ENCODE peak calls at places on chromosomes 13 and 19, in five cellular contexts. H, X, I, N and Z are unnamed samples.

GRCh38 chr19:13781547-13781946 is 7.3 kb downstream of the C19orf53 start:
- DNase-seq in N (no peak), H (peak; percentile 71), I (peak; percentile 90), X (peak; percentile 96), Z (peak; percentile 79)

GRCh38 chr19:40776966-40777794 is 867 bp upstream of the RAB4B start:
- DNase-seq in H (peak; percentile 84), N (peak; percentile 80), X (peak; percentile 97), I (peak; percentile 94), Z (peak; percentile 88)

GRCh38 chr19:3575949-3576673 is 3.4 kb downstream of the HMG20B start:
- DNase-seq in N (no peak), X (no peak), H (no peak), I (no peak), Z (no peak)

GRCh38 chr13:111857336-111857735 is 209.6 kb upstream of the SOX1 start:
- DNase-seq in I (no peak), H (no peak), N (no peak), X (no peak), Z (no peak)

GRCh38 chr13:112792511-112792910 is 102.7 kb downstream of the ATP11A start:
- DNase-seq in I (no peak), X (peak; percentile 25), N (no peak), H (no peak), Z (no peak)

GRCh38 chr13:113186061-113186900 is 22.2 kb downstream of the PCID2 start:
- DNase-seq in H (no peak), I (no peak), X (no peak), N (no peak), Z (no peak)

GRCh38 chr13:97348569-97349100 is 85.3 kb upstream of the RAP2A start:
- DNase-seq in N (no peak), I (no peak), H (no peak), X (no peak), Z (no peak)

GRCh38 chr19:18150776-18151624 is 2.0 kb upstream of the PIK3R2 start:
- DNase-seq in H (no peak), X (no peak), I (no peak), N (no peak), Z (no peak)

GRCh38 chr19:17097593-17098126 is 22.1 kb downstream of the MYO9B start:
- DNase-seq in X (no peak), I (peak; percentile 58), N (no peak), H (no peak), Z (no peak)

GRCh38 chr19:34430738-34431625 is 2.8 kb downstream of the UBA2 start:
- DNase-seq in H (no peak), N (no peak), I (peak; percentile 70), X (no peak), Z (peak; percentile 77)

GRCh38 chr13:88764103-88764502 is 1092.9 kb downstream of the SLITRK5 start:
- DNase-seq in H (no peak), X (no peak), I (no peak), N (no peak), Z (no peak)

GRCh38 chr19:1266818-1267440 is 2.2 kb upstream of the CIRBP start:
- DNase-seq in I (peak; percentile 58), N (no peak), H (peak; percentile 87), X (peak; percentile 83), Z (no peak)

GRCh38 chr13:37187611-37188010 is 82.1 kb upstream of the CSNK1A1L start:
- DNase-seq in N (no peak), X (no peak), I (peak; percentile 26), H (no peak), Z (no peak)

GRCh38 chr19:55340144-55340783 is 588 bp downstream of the KMT5C start:
- DNase-seq in H (no peak), I (no peak), X (no peak), N (no peak), Z (no peak)

GRCh38 chr13:37446503-37446902 is 152.1 kb downstream of the POSTN start:
- DNase-seq in N (peak; percentile 70), H (no peak), X (peak; percentile 72), I (peak; percentile 90), Z (no peak)

GRCh38 chr13:59358014-59358413 is 805.7 kb downstream of the DIAPH3 start:
- DNase-seq in H (no peak), I (no peak), X (no peak), N (no peak), Z (no peak)

GRCh38 chr13:34627499-34627898 is 314.6 kb upstream of the NBEA start:
- DNase-seq in N (no peak), H (no peak), X (no peak), I (no peak), Z (no peak)

GRCh38 chr13:21813110-21813509 is 142.2 kb downstream of the FGF9 start:
- DNase-seq in H (no peak), I (no peak), N (no peak), X (no peak), Z (no peak)

GRCh38 chr19:3162418-3163229 is 15.9 kb upstream of the S1PR4 start:
- DNase-seq in H (no peak), X (no peak), I (peak; percentile 38), N (no peak), Z (no peak)

GRCh38 chr19:16518483-16519229 is 22.5 kb downstream of the C19orf44 start:
- DNase-seq in I (no peak), X (no peak), N (no peak), H (no peak), Z (no peak)

GRCh38 chr19:49455729-49456128 is 2.7 kb downstream of the ALDH16A1 start:
- DNase-seq in I (peak; percentile 53), N (no peak), X (no peak), H (no peak), Z (no peak)

GRCh38 chr19:3821857-3822364 is 35.7 kb upstream of the MATK start:
- DNase-seq in I (peak; percentile 41), X (peak; percentile 70), H (peak; percentile 73), N (no peak), Z (peak; percentile 41)

GRCh38 chr19:51570962-51571575 is at the start of gene ZNF175:
- DNase-seq in I (peak; percentile 98), H (peak; percentile 97), N (peak; percentile 90), X (peak; percentile 97), Z (peak; percentile 90)

GRCh38 chr19:2474232-2475017 is 1.5 kb upstream of the GADD45B start:
- DNase-seq in X (peak; percentile 96), N (no peak), I (peak; percentile 89), H (peak; percentile 93), Z (peak; percentile 85)

GRCh38 chr19:30516586-30516985 is 144.4 kb downstream of the ZNF536 start:
- DNase-seq in N (no peak), X (no peak), H (no peak), I (no peak), Z (no peak)

GRCh38 chr13:34672631-34673030 is 269.4 kb upstream of the NBEA start:
- DNase-seq in H (no peak), I (no peak), X (no peak), N (no peak), Z (no peak)

GRCh38 chr13:99489028-99489427 is 12.2 kb upstream of the TM9SF2 start:
- DNase-seq in X (no peak), N (no peak), I (no peak), H (no peak), Z (no peak)

GRCh38 chr13:74641586-74641985 is 507.4 kb upstream of the KLF12 start:
- DNase-seq in X (no peak), H (no peak), I (peak; percentile 14), N (peak; percentile 24), Z (no peak)

GRCh38 chr19:52638601-52639000 is 446 bp upstream of the ZNF83 start:
- DNase-seq in H (no peak), I (no peak), X (peak; percentile 73), N (peak; percentile 30), Z (peak; percentile 37)

GRCh38 chr19:49987159-49987698 is 26.3 kb upstream of the SIGLEC11 start:
- DNase-seq in H (peak; percentile 88), X (peak; percentile 90), N (peak; percentile 74), I (peak; percentile 95), Z (peak; percentile 73)

GRCh38 chr19:6048808-6049405 is 61.4 kb downstream of the RFX2 start:
- DNase-seq in H (peak; percentile 84), I (peak; percentile 80), X (peak; percentile 89), N (no peak), Z (peak; percentile 79)

GRCh38 chr13:30373727-30374126 is 48.6 kb upstream of the UBE2L5 start:
- DNase-seq in I (no peak), N (no peak), X (no peak), H (no peak), Z (no peak)

GRCh38 chr13:111937763-111938375 is 129.1 kb upstream of the SOX1 start:
- DNase-seq in N (no peak), I (no peak), X (no peak), H (no peak), Z (no peak)

GRCh38 chr13:98773053-98773452 is 20.6 kb upstream of the SLC15A1 start:
- DNase-seq in I (no peak), H (no peak), X (no peak), N (no peak), Z (no peak)

GRCh38 chr13:32624441-32624840 is 38.2 kb downstream of the PDS5B start:
- DNase-seq in I (peak; percentile 12), H (no peak), X (no peak), N (no peak), Z (no peak)

GRCh38 chr19:30388327-30388726 is 16.1 kb downstream of the ZNF536 start:
- DNase-seq in N (no peak), I (no peak), X (no peak), H (no peak), Z (no peak)

GRCh38 chr19:49968279-49968922 is 7.4 kb upstream of the SIGLEC11 start:
- DNase-seq in X (no peak), H (no peak), I (no peak), N (no peak), Z (no peak)